ENCODE peak calls at places on chromosomes 12 and 14, in ten cellular contexts. One of them, this sample, is unnamed.

GRCh38 chr12:131085125-131085815 is 131.6 kb downstream of the ADGRD1 start:
- DNase-seq in fibroblast of lung: no peak
- DNase-seq in adrenal gland: peak; percentile 25
- DNase-seq in Peyer's patch: peak; percentile 36
- DNase-seq in SK-N-SH: no peak
- DNase-seq in ovary: peak; percentile 29
- DNase-seq in uterus: no peak
- DNase-seq in IMR-90: no peak
- DNase-seq in GM12878: no peak
- DNase-seq in CD8-positive, alpha-beta T cell: no peak
- DNase-seq in this sample: no peak

GRCh38 chr14:46580941-46581671 is 70.5 kb downstream of the RPL10L start:
- DNase-seq in IMR-90: no peak
- DNase-seq in adrenal gland: peak; percentile 54
- DNase-seq in ovary: no peak
- DNase-seq in CD8-positive, alpha-beta T cell: no peak
- DNase-seq in uterus: no peak
- DNase-seq in SK-N-SH: peak; percentile 0
- DNase-seq in GM12878: no peak
- DNase-seq in Peyer's patch: no peak
- DNase-seq in fibroblast of lung: peak; percentile 9
- DNase-seq in this sample: no peak

GRCh38 chr14:51626788-51627187 is 24.9 kb upstream of the FRMD6 start:
- DNase-seq in Peyer's patch: no peak
- DNase-seq in CD8-positive, alpha-beta T cell: no peak
- DNase-seq in fibroblast of lung: no peak
- DNase-seq in SK-N-SH: no peak
- DNase-seq in GM12878: no peak
- DNase-seq in adrenal gland: no peak
- DNase-seq in uterus: no peak
- DNase-seq in ovary: no peak
- DNase-seq in IMR-90: no peak
- DNase-seq in this sample: no peak

GRCh38 chr14:23085458-23085857 is 9.5 kb downstream of the ACIN1 start:
- DNase-seq in uterus: no peak
- DNase-seq in CD8-positive, alpha-beta T cell: no peak
- DNase-seq in adrenal gland: no peak
- DNase-seq in IMR-90: peak; percentile 27
- DNase-seq in SK-N-SH: no peak
- DNase-seq in fibroblast of lung: no peak
- DNase-seq in ovary: no peak
- DNase-seq in GM12878: no peak
- DNase-seq in Peyer's patch: no peak
- DNase-seq in this sample: no peak

GRCh38 chr12:124007810-124008570 is 35.0 kb downstream of the ZNF664 start:
- DNase-seq in adrenal gland: peak; percentile 54
- DNase-seq in Peyer's patch: no peak
- DNase-seq in SK-N-SH: no peak
- DNase-seq in IMR-90: peak; percentile 75
- DNase-seq in CD8-positive, alpha-beta T cell: no peak
- DNase-seq in ovary: no peak
- DNase-seq in fibroblast of lung: peak; percentile 51
- DNase-seq in GM12878: no peak
- DNase-seq in uterus: no peak
- DNase-seq in this sample: no peak

GRCh38 chr14:54727929-54728328 is 161.0 kb downstream of the SAMD4A start:
- DNase-seq in adrenal gland: no peak
- DNase-seq in SK-N-SH: no peak
- DNase-seq in GM12878: no peak
- DNase-seq in uterus: peak; percentile 63
- DNase-seq in Peyer's patch: no peak
- DNase-seq in fibroblast of lung: peak; percentile 63
- DNase-seq in IMR-90: no peak
- DNase-seq in CD8-positive, alpha-beta T cell: no peak
- DNase-seq in ovary: no peak
- DNase-seq in this sample: no peak

GRCh38 chr12:127260531-127260930 is 1006.4 kb upstream of the TMEM132C start:
- DNase-seq in adrenal gland: no peak
- DNase-seq in ovary: no peak
- DNase-seq in Peyer's patch: no peak
- DNase-seq in GM12878: no peak
- DNase-seq in CD8-positive, alpha-beta T cell: no peak
- DNase-seq in IMR-90: peak; percentile 64
- DNase-seq in fibroblast of lung: no peak
- DNase-seq in SK-N-SH: no peak
- DNase-seq in uterus: no peak
- DNase-seq in this sample: no peak

GRCh38 chr14:32202468-32202865 is 602 bp downstream of the RNU6-8 start:
- DNase-seq in fibroblast of lung: peak; percentile 57
- DNase-seq in adrenal gland: no peak
- DNase-seq in ovary: no peak
- DNase-seq in IMR-90: peak; percentile 21
- DNase-seq in CD8-positive, alpha-beta T cell: no peak
- DNase-seq in Peyer's patch: no peak
- DNase-seq in GM12878: no peak
- DNase-seq in uterus: no peak
- DNase-seq in SK-N-SH: peak; percentile 19
- DNase-seq in this sample: no peak

GRCh38 chr12:118986043-118986442 is 4.7 kb downstream of the SRRM4 start:
- DNase-seq in CD8-positive, alpha-beta T cell: no peak
- DNase-seq in GM12878: no peak
- DNase-seq in adrenal gland: no peak
- DNase-seq in fibroblast of lung: no peak
- DNase-seq in uterus: no peak
- DNase-seq in IMR-90: no peak
- DNase-seq in SK-N-SH: no peak
- DNase-seq in ovary: no peak
- DNase-seq in Peyer's patch: no peak
- DNase-seq in this sample: no peak

GRCh38 chr12:118984206-118984943 is 3.0 kb downstream of the SRRM4 start:
- DNase-seq in uterus: no peak
- DNase-seq in ovary: no peak
- DNase-seq in SK-N-SH: peak; percentile 64
- DNase-seq in IMR-90: no peak
- DNase-seq in CD8-positive, alpha-beta T cell: no peak
- DNase-seq in fibroblast of lung: no peak
- DNase-seq in Peyer's patch: no peak
- DNase-seq in adrenal gland: no peak
- DNase-seq in GM12878: no peak
- DNase-seq in this sample: no peak

GRCh38 chr12:118982308-118982707 is 967 bp downstream of the SRRM4 start:
- DNase-seq in SK-N-SH: no peak
- DNase-seq in GM12878: no peak
- DNase-seq in fibroblast of lung: no peak
- DNase-seq in CD8-positive, alpha-beta T cell: no peak
- DNase-seq in uterus: no peak
- DNase-seq in ovary: no peak
- DNase-seq in IMR-90: no peak
- DNase-seq in Peyer's patch: no peak
- DNase-seq in adrenal gland: no peak
- DNase-seq in this sample: no peak

GRCh38 chr12:118981285-118982201 is at the start of gene SRRM4:
- DNase-seq in ovary: no peak
- DNase-seq in Peyer's patch: no peak
- DNase-seq in adrenal gland: peak; percentile 90
- DNase-seq in SK-N-SH: peak; percentile 90
- DNase-seq in CD8-positive, alpha-beta T cell: no peak
- DNase-seq in IMR-90: no peak
- DNase-seq in fibroblast of lung: no peak
- DNase-seq in uterus: no peak
- DNase-seq in GM12878: no peak
- DNase-seq in this sample: no peak

DNA sequence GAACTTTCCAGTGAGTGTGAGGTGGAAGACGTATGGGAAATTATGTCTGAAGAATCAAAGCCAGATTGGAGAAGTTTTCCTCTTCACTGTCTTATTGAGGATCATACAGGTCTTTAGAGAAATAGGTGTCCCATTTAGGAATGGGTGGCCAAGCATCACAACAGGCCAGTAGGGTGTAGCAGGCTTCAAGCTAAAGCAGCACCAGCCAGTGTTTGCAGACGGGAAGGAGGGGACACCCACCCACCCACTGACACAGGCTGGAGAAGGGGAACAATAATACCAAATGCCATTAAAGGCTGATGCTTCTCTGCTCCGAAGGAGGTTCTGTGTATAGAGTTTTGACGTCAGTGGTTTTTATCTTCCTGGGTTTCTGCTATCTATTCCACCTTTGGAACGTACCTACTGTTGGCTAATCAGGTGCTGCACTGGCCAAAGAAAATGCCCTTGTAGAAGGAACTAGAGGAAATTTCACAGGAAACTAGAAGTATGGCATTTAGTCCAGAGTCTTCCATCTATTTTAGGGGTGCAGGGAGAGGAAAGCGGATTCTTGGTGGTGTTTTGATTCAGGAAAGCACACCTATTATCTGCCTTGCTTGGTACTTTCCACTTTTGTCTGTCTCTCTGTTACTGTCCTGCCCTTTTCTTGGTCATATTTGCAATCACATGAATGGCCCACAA is 1.9 kb downstream of the SRRM4 start:
- DNase-seq in IMR-90: no peak
- DNase-seq in uterus: no peak
- DNase-seq in ovary: no peak
- DNase-seq in CD8-positive, alpha-beta T cell: no peak
- DNase-seq in SK-N-SH: peak; percentile 33
- DNase-seq in adrenal gland: no peak
- DNase-seq in Peyer's patch: no peak
- DNase-seq in fibroblast of lung: no peak
- DNase-seq in GM12878: no peak
- DNase-seq in this sample: no peak
- H3K4me3 ChIP-seq in IMR-90: no peak overlapping the region
- H3K4me3 ChIP-seq in uterus: no peak overlapping the region
- H3K4me3 ChIP-seq in ovary: no peak overlapping the region
- H3K4me3 ChIP-seq in CD8-positive, alpha-beta T cell: no peak overlapping the region
- H3K4me3 ChIP-seq in SK-N-SH: peak overlapping the region; percentile 55
- H3K4me3 ChIP-seq in adrenal gland: no peak overlapping the region
- H3K4me3 ChIP-seq in Peyer's patch: no peak overlapping the region
- H3K4me3 ChIP-seq in fibroblast of lung: no peak overlapping the region
- H3K4me3 ChIP-seq in GM12878: no peak overlapping the region
- H3K4me3 ChIP-seq in this sample: no peak overlapping the region

DNA sequence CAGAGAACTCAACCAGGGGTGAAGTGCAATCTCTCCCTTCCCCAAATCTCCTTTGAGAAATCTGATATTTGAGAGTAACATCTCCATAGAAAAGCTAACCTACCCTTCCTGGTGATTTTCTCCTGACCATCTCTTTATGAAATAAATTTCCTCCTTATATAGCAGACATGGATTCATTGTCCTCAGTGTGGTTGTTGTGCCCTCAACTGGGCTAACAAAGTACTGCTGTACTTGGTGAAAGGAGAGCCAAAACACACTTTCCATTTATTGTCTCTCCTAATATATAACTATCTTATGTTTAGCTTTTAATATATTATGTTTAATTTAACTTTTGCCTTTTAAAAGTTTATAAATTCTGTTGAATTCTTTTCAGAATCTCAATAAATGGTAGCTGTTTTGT is 65.1 kb upstream of the SLCO1B1 start:
- DNase-seq in IMR-90: no peak
- DNase-seq in adrenal gland: no peak
- DNase-seq in CD8-positive, alpha-beta T cell: no peak
- DNase-seq in Peyer's patch: no peak
- DNase-seq in ovary: no peak
- DNase-seq in GM12878: no peak
- DNase-seq in fibroblast of lung: no peak
- DNase-seq in SK-N-SH: no peak
- DNase-seq in uterus: no peak
- DNase-seq in this sample: no peak
- TF ChIP-seq CTCF in IMR-90: no peak
- TF ChIP-seq CTCF in adrenal gland: no peak
- TF ChIP-seq CTCF in CD8-positive, alpha-beta T cell: no peak
- TF ChIP-seq CTCF in Peyer's patch: no peak
- TF ChIP-seq CTCF in ovary: no peak
- TF ChIP-seq CTCF in GM12878: peak; percentile 44
- TF ChIP-seq CTCF in fibroblast of lung: no peak
- TF ChIP-seq CTCF in SK-N-SH: peak; percentile 48
- TF ChIP-seq CTCF in uterus: peak; percentile 7
- TF ChIP-seq CTCF in this sample: no peak

DNA sequence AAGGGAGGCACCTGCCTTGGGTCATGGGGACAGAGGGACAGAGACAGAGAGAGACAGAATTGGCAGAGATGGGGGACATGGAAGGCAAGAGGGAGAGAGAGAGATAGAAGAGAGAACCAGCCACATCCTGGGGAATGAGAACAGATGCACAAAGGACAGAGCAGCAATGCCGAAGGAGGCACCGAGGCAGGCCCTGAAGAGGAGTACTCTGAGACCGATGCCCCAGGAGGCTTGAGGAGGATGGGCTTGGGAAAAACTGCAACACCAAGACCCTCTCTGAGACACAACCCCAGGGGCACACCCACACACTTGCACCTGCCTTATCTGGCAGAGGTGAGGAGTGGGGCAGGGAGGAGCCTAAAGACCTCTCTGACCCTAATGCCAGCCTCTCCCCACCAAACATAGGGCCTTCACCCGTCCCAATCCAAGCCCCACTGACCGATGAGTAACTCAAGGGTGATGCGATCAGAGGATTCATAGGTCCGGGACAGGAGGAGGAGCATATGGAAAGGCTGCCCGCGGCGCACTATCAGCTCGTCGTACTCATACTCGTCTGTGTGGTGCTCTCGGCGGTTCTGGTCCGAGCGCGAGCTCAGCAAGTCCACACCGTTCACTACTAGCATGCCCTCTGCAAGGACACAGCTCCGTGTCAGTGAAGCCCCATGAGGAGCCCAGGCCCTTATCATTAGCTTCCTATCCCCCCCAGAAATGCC is 1.6 kb downstream of the TGM1 start:
- DNase-seq in SK-N-SH: no peak
- DNase-seq in Peyer's patch: no peak
- DNase-seq in ovary: no peak
- DNase-seq in adrenal gland: no peak
- DNase-seq in fibroblast of lung: no peak
- DNase-seq in GM12878: no peak
- DNase-seq in IMR-90: no peak
- DNase-seq in uterus: no peak
- DNase-seq in CD8-positive, alpha-beta T cell: no peak
- DNase-seq in this sample: no peak
- H3K4me3 ChIP-seq in SK-N-SH: no peak overlapping the region
- H3K4me3 ChIP-seq in Peyer's patch: no peak overlapping the region
- H3K4me3 ChIP-seq in ovary: no peak overlapping the region
- H3K4me3 ChIP-seq in adrenal gland: no peak overlapping the region
- H3K4me3 ChIP-seq in fibroblast of lung: no peak overlapping the region
- H3K4me3 ChIP-seq in GM12878: no peak overlapping the region
- H3K4me3 ChIP-seq in IMR-90: no peak overlapping the region
- H3K4me3 ChIP-seq in uterus: no peak overlapping the region
- H3K4me3 ChIP-seq in CD8-positive, alpha-beta T cell: no peak overlapping the region
- H3K4me3 ChIP-seq in this sample: no peak overlapping the region

GRCh38 chr12:65803253-65803652 is 21.0 kb upstream of the HMGA2 start:
- DNase-seq in adrenal gland: no peak
- DNase-seq in GM12878: no peak
- DNase-seq in ovary: no peak
- DNase-seq in fibroblast of lung: no peak
- DNase-seq in Peyer's patch: no peak
- DNase-seq in CD8-positive, alpha-beta T cell: no peak
- DNase-seq in uterus: no peak
- DNase-seq in SK-N-SH: no peak
- DNase-seq in IMR-90: no peak
- DNase-seq in this sample: no peak

GRCh38 chr12:65810036-65810435 is 14.2 kb upstream of the HMGA2 start:
- DNase-seq in GM12878: no peak
- DNase-seq in uterus: no peak
- DNase-seq in SK-N-SH: no peak
- DNase-seq in adrenal gland: no peak
- DNase-seq in fibroblast of lung: peak; percentile 36
- DNase-seq in IMR-90: peak; percentile 37
- DNase-seq in ovary: no peak
- DNase-seq in Peyer's patch: no peak
- DNase-seq in CD8-positive, alpha-beta T cell: no peak
- DNase-seq in this sample: peak; percentile 78

GRCh38 chr12:65813983-65814382 is 10.3 kb upstream of the HMGA2 start:
- DNase-seq in ovary: no peak
- DNase-seq in uterus: no peak
- DNase-seq in GM12878: no peak
- DNase-seq in SK-N-SH: no peak
- DNase-seq in fibroblast of lung: no peak
- DNase-seq in Peyer's patch: no peak
- DNase-seq in IMR-90: no peak
- DNase-seq in CD8-positive, alpha-beta T cell: no peak
- DNase-seq in adrenal gland: no peak
- DNase-seq in this sample: no peak

GRCh38 chr12:65811968-65812700 is 12.1 kb upstream of the HMGA2 start:
- DNase-seq in ovary: no peak
- DNase-seq in fibroblast of lung: peak; percentile 28
- DNase-seq in uterus: no peak
- DNase-seq in IMR-90: no peak
- DNase-seq in adrenal gland: no peak
- DNase-seq in CD8-positive, alpha-beta T cell: no peak
- DNase-seq in Peyer's patch: no peak
- DNase-seq in SK-N-SH: no peak
- DNase-seq in GM12878: no peak
- DNase-seq in this sample: no peak

DNA sequence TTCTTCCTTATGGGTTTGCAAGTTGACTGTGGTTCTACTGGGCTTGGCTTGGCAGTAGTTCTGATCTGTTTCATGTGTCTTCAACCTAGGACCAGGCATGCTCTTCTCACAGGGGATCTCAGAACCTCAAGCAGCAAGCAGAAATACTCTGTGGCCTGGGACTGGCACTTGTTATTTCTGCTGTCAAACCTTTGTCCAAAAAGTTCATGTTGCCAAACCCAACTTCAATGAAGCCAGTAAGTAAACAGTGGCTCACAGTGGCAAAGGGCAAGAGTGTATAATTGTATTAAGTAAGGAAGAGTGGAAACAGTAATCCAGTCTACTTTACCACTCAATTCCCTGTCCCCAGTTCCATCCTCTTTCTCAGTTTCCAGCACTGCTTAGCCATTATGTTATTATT is 15.7 kb upstream of the HMGA2 start:
- DNase-seq in fibroblast of lung: no peak
- DNase-seq in IMR-90: no peak
- DNase-seq in SK-N-SH: no peak
- DNase-seq in Peyer's patch: no peak
- DNase-seq in ovary: no peak
- DNase-seq in adrenal gland: no peak
- DNase-seq in GM12878: no peak
- DNase-seq in CD8-positive, alpha-beta T cell: no peak
- DNase-seq in uterus: no peak
- DNase-seq in this sample: no peak
- TF ChIP-seq CTCF in fibroblast of lung: no peak
- TF ChIP-seq CTCF in IMR-90: no peak
- TF ChIP-seq CTCF in SK-N-SH: no peak
- TF ChIP-seq CTCF in Peyer's patch: no peak
- TF ChIP-seq CTCF in ovary: no peak
- TF ChIP-seq CTCF in adrenal gland: no peak
- TF ChIP-seq CTCF in GM12878: no peak
- TF ChIP-seq CTCF in CD8-positive, alpha-beta T cell: no peak
- TF ChIP-seq CTCF in uterus: no peak
- TF ChIP-seq CTCF in this sample: no peak